ENCODE peak calls at places on chromosome 19, in four cellular contexts. C is HCT116, L is GM12878, S is HepG2. N is an unnamed sample.

GRCh38 chr19:48543121-48543710 is 8.8 kb upstream of the SULT2B1 start:
- DNase-seq in C (peak; percentile 53), L (no peak), S (no peak), N (no peak)

GRCh38 chr19:16660763-16661479 is at the start of gene TMEM38A:
- DNase-seq in L (no peak), C (no peak), S (no peak), N (peak; percentile 92)

GRCh38 chr19:32676186-32676894 is 692 bp downstream of the RGS9BP start:
- DNase-seq in C (no peak), L (no peak), S (no peak), N (no peak)

GRCh38 chr19:29483641-29483920 is 42.2 kb upstream of the VSTM2B start:
- DNase-seq in C (no peak), L (no peak), S (no peak), N (no peak)

GRCh38 chr19:37362733-37363132 is 8.2 kb upstream of the ZNF527 start:
- DNase-seq in S (peak; percentile 42), L (no peak), C (no peak), N (peak; percentile 17)

GRCh38 chr19:36528921-36529518 is 949 bp upstream of the ZNF260 start:
- DNase-seq in S (peak; percentile 8), L (peak; percentile 19), C (no peak), N (peak; percentile 18)

GRCh38 chr19:40445945-40446784 is 2.0 kb upstream of the SERTAD3 start:
- DNase-seq in L (no peak), S (no peak), C (no peak), N (peak; percentile 59)

GRCh38 chr19:15251749-15252397 is 19.6 kb upstream of the EPHX3 start:
- DNase-seq in L (no peak), C (no peak), S (peak; percentile 40), N (peak; percentile 33)

GRCh38 chr19:7908742-7909461 is 5.2 kb downstream of the MAP2K7 start:
- DNase-seq in S (no peak), C (no peak), L (no peak), N (no peak)

GRCh38 chr19:41031926-41032325 is 40.8 kb downstream of the CYP2B6 start:
- DNase-seq in S (no peak), C (no peak), L (no peak), N (no peak)

GRCh38 chr19:39997595-39998216 is 846 bp downstream of the ZNF546 start:
- DNase-seq in L (no peak), S (peak; percentile 12), C (no peak), N (no peak)

GRCh38 chr19:32018014-32018413 is 327.4 kb upstream of the ZNF507 start:
- DNase-seq in S (no peak), C (no peak), L (no peak), N (no peak)

GRCh38 chr19:40542197-40542859 is 34.3 kb upstream of the SHKBP1 start:
- DNase-seq in L (no peak), C (no peak), S (no peak), N (no peak)

GRCh38 chr19:18320865-18321728 is 1.8 kb downstream of the LSM4 start:
- DNase-seq in L (no peak), C (no peak), S (no peak), N (no peak)

GRCh38 chr19:43562698-43563241 is 12.6 kb downstream of the XRCC1 start:
- DNase-seq in C (no peak), S (no peak), L (peak; percentile 91), N (no peak)

GRCh38 chr19:2426661-2427322 is 594 bp downstream of the TIMM13 start:
- DNase-seq in S (peak; percentile 64), C (peak; percentile 16), L (no peak), N (peak; percentile 82)

GRCh38 chr19:51185069-51185867 is 39.6 kb upstream of the CD33 start:
- DNase-seq in S (no peak), L (no peak), C (no peak), N (no peak)

GRCh38 chr19:48812094-48812929 is 1.5 kb upstream of the BCAT2 start:
- DNase-seq in S (peak; percentile 37), C (no peak), L (no peak), N (peak; percentile 99)

GRCh38 chr19:7642295-7643046 is 5.6 kb downstream of the STXBP2 start:
- DNase-seq in S (no peak), L (no peak), C (no peak), N (no peak)

GRCh38 chr19:54674021-54674617 is 11.3 kb downstream of the LILRB4 start:
- DNase-seq in L (no peak), S (peak; percentile 22), C (peak; percentile 34), N (peak; percentile 57)

GRCh38 chr19:5563008-5563431 is 4.7 kb downstream of the TINCR start:
- DNase-seq in L (no peak), S (no peak), C (no peak), N (no peak)

GRCh38 chr19:5913739-5914357 is at the start of gene CAPS:
- DNase-seq in C (no peak), L (no peak), S (peak; percentile 39), N (no peak)

GRCh38 chr19:54420383-54421168 is 5.3 kb downstream of the TTYH1 start:
- DNase-seq in C (no peak), L (no peak), S (peak; percentile 97), N (peak; percentile 51)

GRCh38 chr19:51123381-51124186 is 1.1 kb upstream of the SIGLEC9 start:
- DNase-seq in S (no peak), L (no peak), C (no peak), N (no peak)

GRCh38 chr19:6788896-6789295 is 16.4 kb downstream of the VAV1 start:
- DNase-seq in C (no peak), S (no peak), L (no peak), N (no peak)

GRCh38 chr19:56398809-56399208 is 5.3 kb upstream of the ZNF583 start:
- DNase-seq in C (no peak), S (no peak), L (no peak), N (no peak)

DNA sequence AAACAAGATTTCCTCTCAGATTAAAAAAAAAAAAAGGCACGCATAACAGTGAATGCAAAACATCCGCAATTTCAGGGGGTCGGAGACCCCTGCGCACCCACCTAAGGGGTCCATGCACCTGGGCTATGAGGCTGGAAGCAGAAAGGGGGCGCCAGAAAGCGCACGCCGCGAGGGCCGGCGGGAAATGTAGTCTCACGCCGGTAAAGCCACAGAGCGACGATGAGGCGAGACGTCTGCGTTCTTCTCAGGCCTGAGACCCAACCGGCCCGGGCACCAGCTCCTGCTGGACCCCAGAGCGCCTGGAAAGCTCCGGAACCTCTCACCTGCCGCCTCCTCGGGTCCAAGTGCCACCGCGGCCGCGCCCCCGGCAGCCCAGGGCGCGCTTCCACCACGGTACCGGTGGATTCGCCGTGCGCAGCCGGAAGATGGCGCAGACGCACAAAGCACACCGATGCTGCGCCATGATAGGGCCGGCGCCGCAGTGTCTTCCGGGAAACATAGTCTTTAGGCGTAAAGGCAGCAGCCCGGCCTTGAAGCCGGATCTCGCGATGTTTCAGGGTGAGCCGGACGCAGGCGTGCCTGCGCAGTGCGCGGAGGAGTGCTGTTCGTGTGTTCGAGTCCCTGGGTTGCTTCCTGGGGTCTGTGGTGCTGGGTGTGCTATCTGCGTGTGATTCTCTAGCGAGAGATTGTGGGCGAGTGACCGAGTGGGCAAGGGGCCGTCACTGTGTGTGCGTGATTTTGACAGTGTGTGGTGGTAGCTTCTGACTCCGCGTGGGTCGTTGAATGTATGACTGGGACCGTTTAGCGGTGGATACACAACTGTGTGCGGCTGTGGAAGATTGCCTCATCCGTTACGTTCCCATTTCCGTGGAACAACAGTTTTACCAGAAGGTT is at the start of gene ZNF582:
- DNase-seq in L (peak; percentile 65), S (peak; percentile 80), C (no peak), N (peak; percentile 93)
- TF ChIP-seq POLR2A in L (peak; percentile 75), S (no peak), C (no peak), N (peak; percentile 78)

DNA sequence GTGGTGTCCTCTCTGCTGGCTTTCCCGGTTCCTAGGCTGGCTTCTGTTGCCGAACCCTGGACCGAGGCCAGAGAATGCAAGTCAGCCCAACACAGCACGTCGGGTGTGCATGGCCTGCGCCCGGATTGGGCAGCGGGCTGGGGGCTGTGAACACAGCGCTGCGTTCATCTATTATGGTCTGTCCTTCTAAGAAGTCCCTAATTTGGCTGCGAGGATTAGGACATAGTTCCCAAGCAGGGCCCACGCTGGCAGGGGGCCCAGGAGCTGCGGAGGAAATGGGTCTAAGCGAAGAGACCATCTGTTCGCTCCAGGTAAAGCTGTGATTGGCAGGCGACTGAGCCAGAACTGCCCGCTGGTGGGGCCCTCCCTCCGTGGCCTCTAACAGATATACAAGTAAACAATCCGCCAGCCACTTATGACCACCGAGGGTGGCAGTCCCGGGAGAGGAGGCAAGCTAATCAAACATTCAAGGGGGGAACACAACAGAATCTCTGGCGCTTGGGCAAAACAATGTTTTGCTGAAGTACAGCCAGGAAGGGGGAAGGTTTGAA is 6.0 kb downstream of the SYCE2 start:
- DNase-seq in S (peak; percentile 62), C (no peak), L (no peak), N (no peak)
- TF ChIP-seq ZBTB33 in S (no peak), C (no peak), L (no peak), N (no peak)

GRCh38 chr19:58573658-58574164 is 576 bp upstream of the MZF1 start:
- DNase-seq in S (no peak), C (no peak), L (no peak), N (no peak)

GRCh38 chr19:58570770-58571574 is 2.2 kb downstream of the MZF1 start:
- DNase-seq in S (no peak), C (no peak), L (no peak), N (no peak)

GRCh38 chr19:58572026-58572817 is 913 bp downstream of the MZF1 start:
- DNase-seq in C (no peak), S (no peak), L (no peak), N (no peak)

GRCh38 chr19:58571575-58571947 is 1.6 kb downstream of the MZF1 start:
- DNase-seq in S (no peak), C (no peak), L (no peak), N (no peak)

GRCh38 chr19:58572818-58573657 is at the start of gene MZF1:
- DNase-seq in L (peak; percentile 99), C (peak; percentile 100), S (peak; percentile 99), N (peak; percentile 92)
- TF ChIP-seq POLR2A in L (peak; percentile 84), C (no peak), S (peak; percentile 59), N (peak; percentile 87)

GRCh38 chr19:47105874-47106273 is 7.7 kb downstream of the ZC3H4 start:
- DNase-seq in L (no peak), S (no peak), C (no peak), N (peak; percentile 28)

GRCh38 chr19:47107953-47108746 is 5.4 kb downstream of the ZC3H4 start:
- DNase-seq in S (no peak), C (no peak), L (no peak), N (no peak)

GRCh38 chr19:47109177-47109540 is 4.4 kb downstream of the ZC3H4 start:
- DNase-seq in C (no peak), S (no peak), L (no peak), N (no peak)

GRCh38 chr19:47106819-47107200 is 6.8 kb downstream of the ZC3H4 start:
- DNase-seq in L (no peak), C (no peak), S (no peak), N (peak; percentile 53)

GRCh38 chr19:47107201-47107952 is 6.2 kb downstream of the ZC3H4 start:
- DNase-seq in S (peak; percentile 93), L (no peak), C (no peak), N (no peak)
- TF ChIP-seq ZBTB33 in S (peak; percentile 50), L (no peak), C (no peak), N (no peak)

GRCh38 chr19:30675086-30675485 is 302.9 kb downstream of the ZNF536 start:
- DNase-seq in C (no peak), S (peak; percentile 6), L (no peak), N (no peak)

GRCh38 chr19:30679286-30679685 is 307.1 kb downstream of the ZNF536 start:
- DNase-seq in C (no peak), L (no peak), S (no peak), N (no peak)

GRCh38 chr19:30678168-30678567 is 306.0 kb downstream of the ZNF536 start:
- DNase-seq in C (no peak), L (no peak), S (no peak), N (no peak)

GRCh38 chr19:30677702-30678101 is 305.5 kb downstream of the ZNF536 start:
- DNase-seq in C (no peak), L (no peak), S (no peak), N (no peak)

GRCh38 chr19:30676990-30677679 is 305.0 kb downstream of the ZNF536 start:
- DNase-seq in C (no peak), L (no peak), S (no peak), N (no peak)
- TF ChIP-seq POLR2A in C (no peak), L (no peak), S (no peak), N (no peak)

N was measured in K562.